ENCODE peak calls at places on chromosome 21, in four cellular contexts. A, Q, B and W are unnamed samples.
A peak's percentile ranks its signal among the peaks of the same experiment; 100 is the strongest.

GRCh38 chr21:34883501-34884271 is 165.4 kb downstream of the RUNX1 start:
- DNase-seq in B (no peak), A (no peak), Q (no peak), W (no peak)

GRCh38 chr21:32366191-32366590 is 26.6 kb downstream of the URB1 start:
- DNase-seq in A (no peak), Q (no peak), B (no peak), W (no peak)

GRCh38 chr21:15309721-15310120 is 244.9 kb upstream of the NRIP1 start:
- DNase-seq in Q (no peak), B (no peak), A (peak; percentile 67), W (no peak)

GRCh38 chr21:31334648-31335121 is 9.4 kb downstream of the TIAM1 start:
- DNase-seq in Q (no peak), B (no peak), A (no peak), W (no peak)

GRCh38 chr21:34702341-34702807 is 33.6 kb downstream of the CLIC6 start:
- DNase-seq in B (no peak), A (peak; percentile 83), Q (no peak), W (no peak)

GRCh38 chr21:35026617-35027557 is 22.2 kb downstream of the RUNX1 start:
- DNase-seq in A (peak; percentile 71), B (no peak), Q (peak; percentile 63), W (no peak)

GRCh38 chr21:14900058-14900457 is 164.7 kb downstream of the NRIP1 start:
- DNase-seq in Q (no peak), B (no peak), A (no peak), W (peak; percentile 56)

GRCh38 chr21:32812035-32812434 is 40.5 kb upstream of the PAXBP1 start:
- DNase-seq in Q (no peak), B (no peak), A (no peak), W (no peak)

GRCh38 chr21:34187935-34188334 is 114.6 kb downstream of the MRPS6 start:
- DNase-seq in B (no peak), A (peak; percentile 75), Q (no peak), W (no peak)

GRCh38 chr21:9837946-9838801 is 683.2 kb upstream of the TPTE start:
- DNase-seq in A (no peak), B (no peak), Q (no peak), W (no peak)

GRCh38 chr21:35566874-35567273 is 493.5 kb downstream of the SETD4 start:
- DNase-seq in Q (no peak), A (no peak), B (no peak), W (no peak)

GRCh38 chr21:30793581-30794314 is 19.3 kb downstream of the KRTAP8-1 start:
- DNase-seq in A (no peak), Q (no peak), B (no peak), W (no peak)

GRCh38 chr21:31137951-31138350 is 99.7 kb upstream of the KRTAP19-8 start:
- DNase-seq in A (no peak), B (no peak), Q (no peak), W (no peak)

GRCh38 chr21:14737278-14737677 is 191.2 kb upstream of the SAMSN1 start:
- DNase-seq in Q (no peak), B (no peak), A (no peak), W (no peak)

GRCh38 chr21:34517491-34518245 is 5.7 kb upstream of the KCNE1 start:
- DNase-seq in A (no peak), Q (no peak), B (no peak), W (no peak)

GRCh38 chr21:28922368-28922767 is 70.3 kb downstream of the LTN1 start:
- DNase-seq in B (no peak), Q (no peak), A (no peak), W (no peak)

GRCh38 chr21:15539376-15539775 is 190.4 kb upstream of the USP25 start:
- DNase-seq in B (no peak), A (no peak), Q (no peak), W (no peak)

GRCh38 chr21:34205811-34206635 is 132.6 kb downstream of the MRPS6 start:
- DNase-seq in B (no peak), Q (no peak), A (no peak), W (no peak)

GRCh38 chr21:16304189-16304588 is 574.4 kb downstream of the USP25 start:
- DNase-seq in Q (no peak), A (no peak), B (no peak), W (no peak)

GRCh38 chr21:26850116-26850643 is 5.0 kb upstream of the ADAMTS1 start:
- DNase-seq in A (no peak), B (no peak), Q (no peak), W (peak; percentile 27)

GRCh38 chr21:28308516-28308915 is 684.2 kb downstream of the LTN1 start:
- DNase-seq in Q (no peak), A (no peak), B (no peak), W (no peak)

GRCh38 chr21:14206222-14206621 is 4.5 kb downstream of the LIPI start:
- DNase-seq in Q (no peak), A (no peak), B (no peak), W (no peak)

GRCh38 chr21:32413697-32414578 is 1.4 kb downstream of the EVA1C start:
- DNase-seq in Q (peak; percentile 29), B (no peak), A (no peak), W (no peak)

GRCh38 chr21:43904316-43904925 is 39.4 kb downstream of the AGPAT3 start:
- DNase-seq in Q (no peak), B (no peak), A (peak; percentile 60), W (no peak)

GRCh38 chr21:17612023-17612564 is 607 bp downstream of the BTG3 start:
- DNase-seq in B (no peak), Q (peak; percentile 53), A (peak; percentile 69), W (peak; percentile 22)

GRCh38 chr21:17609681-17610080 is 3.0 kb downstream of the BTG3 start:
- DNase-seq in B (no peak), Q (no peak), A (no peak), W (no peak)

GRCh38 chr21:17612565-17613241 is at the start of gene BTG3:
- DNase-seq in B (peak; percentile 35), Q (peak; percentile 87), A (peak; percentile 85), W (no peak)

GRCh38 chr21:17611414-17612022 is 1.2 kb downstream of the BTG3 start:
- DNase-seq in Q (peak; percentile 89), B (peak; percentile 46), A (peak; percentile 88), W (peak; percentile 61)

DNA sequence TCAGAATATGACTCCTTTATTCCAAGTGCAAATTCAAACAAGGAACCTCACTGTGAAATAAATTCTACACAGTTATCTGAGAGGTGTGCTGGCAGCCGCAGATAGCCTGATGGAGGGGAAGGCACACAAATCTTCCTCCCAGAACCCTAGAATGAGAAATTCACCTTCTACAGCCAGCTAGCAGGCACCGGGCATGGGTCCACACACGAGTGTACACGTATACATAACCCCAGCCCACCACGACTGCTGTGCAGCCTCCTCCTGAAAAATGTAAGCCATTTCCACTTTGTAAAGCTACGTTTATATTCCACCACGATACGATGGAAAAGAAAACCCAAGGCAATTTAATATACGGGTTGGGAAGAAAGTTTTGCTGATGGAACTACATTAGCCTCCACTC is 1.8 kb downstream of the BTG3 start:
- DNase-seq in B (no peak), Q (peak; percentile 42), A (no peak), W (no peak)
- H3K4me3 ChIP-seq in B (peak overlapping the region; percentile 95), Q (peak overlapping the region; percentile 65), A (peak overlapping the region; percentile 74), W (peak overlapping the region; percentile 74)

GRCh38 chr21:37603129-37603528 is 236.6 kb downstream of the DYRK1A start:
- DNase-seq in B (no peak), A (no peak), Q (no peak), W (no peak)

GRCh38 chr21:37605006-37605405 is 238.4 kb downstream of the DYRK1A start:
- DNase-seq in Q (no peak), B (no peak), A (no peak), W (no peak)

GRCh38 chr21:37606549-37606948 is 240.0 kb downstream of the DYRK1A start:
- DNase-seq in B (no peak), Q (no peak), A (no peak), W (no peak)

GRCh38 chr21:37601915-37602314 is 235.3 kb downstream of the DYRK1A start:
- DNase-seq in Q (no peak), B (no peak), A (no peak), W (no peak)

DNA sequence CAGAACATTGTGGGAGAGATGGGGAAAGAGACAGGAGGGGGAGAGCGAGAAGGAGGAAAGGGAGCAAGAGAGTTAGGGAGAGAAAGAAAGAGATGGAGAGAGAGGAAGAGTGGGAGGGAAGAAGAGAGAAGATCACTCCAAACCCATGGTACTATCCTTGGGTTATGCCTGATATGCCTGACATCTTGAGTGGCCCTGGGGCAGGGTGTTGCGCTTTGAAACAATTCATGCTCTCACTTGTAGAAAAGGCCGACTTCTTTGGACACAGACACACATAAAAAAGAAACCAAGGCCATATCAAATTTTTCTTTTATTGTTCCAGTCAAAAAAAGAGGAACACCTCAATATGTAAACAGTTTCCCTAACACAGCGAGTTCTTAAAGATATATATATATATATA is 240.5 kb downstream of the DYRK1A start:
- DNase-seq in A (no peak), B (no peak), Q (no peak), W (no peak)
- H3K4me3 ChIP-seq in A (no peak overlapping the region), B (no peak overlapping the region), Q (no peak overlapping the region), W (no peak overlapping the region)

DNA sequence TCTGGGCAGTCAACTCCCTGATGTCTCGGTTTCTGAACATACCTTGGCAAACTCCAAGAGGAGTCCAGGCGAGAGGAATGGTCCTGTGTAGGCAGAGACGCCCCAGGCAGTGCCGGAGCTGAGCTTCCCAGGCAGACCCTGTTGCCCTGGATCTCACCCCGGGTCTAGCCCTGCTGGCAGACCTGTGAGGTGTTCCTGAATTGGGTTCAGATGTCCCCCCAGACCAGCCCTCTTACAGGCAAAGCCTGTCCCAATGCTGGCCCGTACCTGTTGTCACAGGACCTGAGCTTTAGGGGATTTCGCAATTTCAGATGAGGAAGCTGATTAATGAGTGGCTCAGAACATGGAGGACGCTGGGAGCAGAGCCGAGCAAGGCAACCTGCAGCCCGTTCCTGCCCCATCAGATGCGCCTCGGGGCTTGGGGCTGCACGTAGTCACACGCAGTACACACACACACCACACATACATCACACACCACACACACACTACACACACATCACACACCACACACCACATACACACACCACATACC is 38.5 kb upstream of the PDE9A start:
- DNase-seq in B (peak; percentile 25), Q (peak; percentile 50), A (no peak), W (no peak)
- H3K4me3 ChIP-seq in B (no peak overlapping the region), Q (no peak overlapping the region), A (no peak overlapping the region), W (peak overlapping the region; percentile 41)

DNA sequence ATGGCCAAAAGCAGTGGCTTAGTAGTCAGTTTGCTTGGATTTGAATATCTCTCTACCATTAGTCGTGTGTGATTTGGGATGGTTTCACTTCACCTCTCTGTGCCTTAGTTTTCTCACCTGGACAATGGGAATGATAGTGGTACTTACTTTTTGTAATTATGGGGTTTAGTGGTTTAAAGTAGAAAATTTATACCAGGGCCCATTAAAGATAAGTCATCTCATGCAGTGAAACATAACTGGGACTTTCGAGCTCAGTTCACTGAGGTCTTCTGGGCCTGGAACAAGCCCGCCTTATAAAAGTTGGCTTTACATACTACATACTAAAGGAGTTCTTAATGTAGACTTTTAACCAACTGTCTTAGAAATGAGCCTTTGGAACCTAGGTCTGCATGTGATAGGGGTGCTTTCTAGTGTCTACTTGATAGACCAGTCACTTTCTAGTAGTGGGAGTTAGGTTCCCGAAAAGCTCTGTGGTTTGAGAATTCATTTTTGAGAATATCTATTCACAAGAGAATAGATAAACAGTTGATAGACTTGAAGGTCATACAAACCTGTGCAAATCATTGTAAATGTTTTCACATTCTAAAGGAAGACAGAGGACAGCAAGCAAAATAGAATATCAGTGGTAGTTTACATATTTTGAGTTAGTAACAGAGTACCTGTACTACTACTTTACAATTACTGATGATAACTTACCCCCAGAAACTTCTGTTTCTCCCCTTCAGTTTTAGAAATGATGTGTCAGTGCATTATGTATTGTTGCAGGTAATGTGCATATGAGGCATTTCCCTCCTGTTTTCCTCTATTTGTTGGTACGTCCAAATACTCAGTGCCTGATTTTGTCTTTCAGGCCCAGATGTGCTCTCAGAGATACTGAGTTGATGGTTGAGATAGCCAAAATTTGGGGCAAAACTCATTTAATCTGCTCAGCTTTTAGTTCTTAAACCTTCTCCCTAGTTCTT is 48.0 kb downstream of the DYRK1A start:
- DNase-seq in B (no peak), Q (no peak), A (no peak), W (no peak)
- H3K4me3 ChIP-seq in B (no peak overlapping the region), Q (no peak overlapping the region), A (no peak overlapping the region), W (no peak overlapping the region)

GRCh38 chr21:45004481-45005263 is 64.8 kb downstream of the SLX9 start:
- DNase-seq in B (no peak), Q (no peak), A (peak; percentile 66), W (no peak)
- H3K4me3 ChIP-seq in B (no peak overlapping the region), Q (no peak overlapping the region), A (no peak overlapping the region), W (no peak overlapping the region)